ENCODE peak calls at places on chromosomes 3 and 15, in four cellular contexts. D is left lung, P is astrocyte, V is PC-9. U is an unnamed sample.
A peak's percentile ranks its signal among the peaks of the same experiment; 100 is the strongest.

GRCh38 chr3:148990211-148990610 is 1.1 kb upstream of the GYG1 start:
- DNase-seq in V (no peak), D (no peak), P (no peak), U (no peak)

GRCh38 chr3:191143224-191143623 is 55.8 kb upstream of the OSTN start:
- DNase-seq in P (no peak), V (no peak), D (no peak), U (no peak)

GRCh38 chr15:93708721-93709120 is 522.6 kb upstream of the MCTP2 start:
- DNase-seq in D (no peak), P (no peak), V (no peak), U (no peak)

GRCh38 chr15:28190391-28191174 is 91.5 kb upstream of the OCA2 start:
- DNase-seq in P (no peak), V (no peak), D (no peak), U (no peak)

GRCh38 chr3:117748131-117748530 is 1038.6 kb downstream of the TUSC7 start:
- DNase-seq in V (no peak), P (peak; percentile 47), D (no peak), U (no peak)

GRCh38 chr3:128322030-128323022 is 144.4 kb downstream of the DNAJB8 start:
- DNase-seq in P (peak; percentile 8), V (peak; percentile 42), D (peak; percentile 80), U (peak; percentile 7)

GRCh38 chr3:17140670-17141505 is 256.1 kb downstream of the PLCL2 start:
- DNase-seq in D (no peak), P (no peak), V (no peak), U (no peak)

GRCh38 chr3:64475037-64475436 is 212.8 kb downstream of the ADAMTS9 start:
- DNase-seq in P (no peak), V (no peak), D (no peak), U (no peak)

GRCh38 chr3:135165260-135165659 is 370.2 kb downstream of the EPHB1 start:
- DNase-seq in V (no peak), D (no peak), P (no peak), U (no peak)

DNA sequence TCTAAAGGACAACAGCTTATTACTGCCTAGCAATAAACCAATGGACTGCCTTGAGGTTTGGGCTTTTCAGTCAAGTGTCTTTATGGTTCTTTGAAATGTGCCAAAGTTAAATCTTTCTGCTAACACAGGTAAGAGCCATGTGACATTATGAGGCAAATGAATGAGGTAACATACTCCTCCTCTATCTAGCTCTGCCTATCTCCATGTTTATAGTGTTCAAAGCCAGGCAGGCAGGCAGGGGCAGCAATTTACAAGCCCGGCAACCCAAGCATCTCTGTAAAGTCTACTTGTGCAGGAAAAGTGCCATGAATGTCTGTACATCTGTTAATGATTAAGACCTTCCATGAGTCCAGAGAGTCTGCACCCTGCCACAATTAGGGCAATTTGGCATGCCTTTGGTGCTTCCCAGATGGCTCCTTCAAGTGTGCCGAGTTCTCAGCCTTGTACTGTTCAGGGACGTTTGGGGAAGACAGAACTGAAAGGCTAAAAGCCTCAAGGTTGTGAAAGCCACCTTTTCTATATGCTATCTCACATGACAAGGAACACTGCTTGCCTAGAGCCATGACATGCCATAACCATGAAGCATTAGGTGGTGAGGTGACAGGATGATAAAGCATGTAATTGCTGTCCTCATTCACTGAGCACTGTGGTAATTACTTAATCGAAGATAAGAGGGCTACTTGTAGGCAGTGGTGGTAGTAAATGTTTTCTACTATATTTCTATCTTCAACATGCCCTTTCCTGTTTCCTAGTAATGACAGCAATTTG is 41.4 kb upstream of the EIF1B start:
- DNase-seq in V (no peak), P (no peak), D (no peak), U (no peak)
- H3K27ac ChIP-seq in V (no peak overlapping the region), P (no peak overlapping the region), D (no peak overlapping the region), U (no peak overlapping the region)

GRCh38 chr3:43081796-43082195 is 24.1 kb downstream of the POMGNT2 start:
- DNase-seq in V (no peak), P (no peak), D (no peak), U (no peak)
- H3K4me1 ChIP-seq in V (peaks cover 2% of the 10 kb centered on the region), P (no peaks in the 10 kb centered on the region), D (no peaks in the 10 kb centered on the region), U (no peaks in the 10 kb centered on the region)

GRCh38 chr3:9401986-9402385 is 4.6 kb downstream of the SETD5 start:
- DNase-seq in P (no peak), D (no peak), V (no peak), U (no peak)
- H3K4me3 ChIP-seq in P (peak overlapping the region; percentile 21), D (no peak overlapping the region), V (peak overlapping the region; percentile 24), U (no peak overlapping the region)

DNA sequence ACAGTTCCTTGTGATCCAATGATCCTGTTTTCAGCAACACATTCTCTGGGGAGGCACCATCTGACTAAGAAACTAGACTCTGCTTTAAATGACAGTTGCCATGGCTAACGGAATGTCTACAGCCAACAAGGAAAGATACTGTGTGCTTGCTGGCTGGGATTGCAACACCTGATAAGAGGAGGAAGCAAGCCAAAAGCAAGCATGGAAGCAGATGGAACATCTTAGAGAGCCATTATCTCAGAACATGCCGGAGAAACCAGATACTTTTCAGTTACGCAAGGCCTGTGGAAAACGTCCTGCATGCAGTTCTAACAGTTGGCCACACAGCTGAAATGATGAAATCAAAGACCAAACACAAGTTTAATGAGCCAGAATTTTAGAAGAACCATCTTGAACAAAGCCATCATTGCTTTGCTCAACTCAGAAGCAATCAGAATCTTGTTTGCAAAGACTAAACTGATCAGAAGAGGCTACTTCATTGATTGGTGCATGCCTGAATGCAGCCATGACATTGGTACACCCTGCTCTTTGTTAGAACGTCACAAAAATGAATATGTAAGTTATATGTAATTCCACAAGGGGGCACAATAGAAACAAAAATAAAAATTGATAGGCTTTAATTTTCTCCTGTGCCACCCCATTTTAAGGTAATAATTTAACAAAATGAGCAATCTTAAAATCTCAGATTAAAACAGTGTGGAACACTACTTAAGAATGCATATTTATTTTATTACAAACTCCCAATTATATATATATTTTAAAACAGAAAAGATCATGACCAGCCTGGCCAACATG is 50.8 kb downstream of the GXYLT2 start:
- DNase-seq in D (no peak), V (peak; percentile 70), P (peak; percentile 98), U (no peak)
- H3K27ac ChIP-seq in D (peak overlapping the region; percentile 23), V (no peak overlapping the region), P (peak overlapping the region; percentile 42), U (peak overlapping the region; percentile 40)

DNA sequence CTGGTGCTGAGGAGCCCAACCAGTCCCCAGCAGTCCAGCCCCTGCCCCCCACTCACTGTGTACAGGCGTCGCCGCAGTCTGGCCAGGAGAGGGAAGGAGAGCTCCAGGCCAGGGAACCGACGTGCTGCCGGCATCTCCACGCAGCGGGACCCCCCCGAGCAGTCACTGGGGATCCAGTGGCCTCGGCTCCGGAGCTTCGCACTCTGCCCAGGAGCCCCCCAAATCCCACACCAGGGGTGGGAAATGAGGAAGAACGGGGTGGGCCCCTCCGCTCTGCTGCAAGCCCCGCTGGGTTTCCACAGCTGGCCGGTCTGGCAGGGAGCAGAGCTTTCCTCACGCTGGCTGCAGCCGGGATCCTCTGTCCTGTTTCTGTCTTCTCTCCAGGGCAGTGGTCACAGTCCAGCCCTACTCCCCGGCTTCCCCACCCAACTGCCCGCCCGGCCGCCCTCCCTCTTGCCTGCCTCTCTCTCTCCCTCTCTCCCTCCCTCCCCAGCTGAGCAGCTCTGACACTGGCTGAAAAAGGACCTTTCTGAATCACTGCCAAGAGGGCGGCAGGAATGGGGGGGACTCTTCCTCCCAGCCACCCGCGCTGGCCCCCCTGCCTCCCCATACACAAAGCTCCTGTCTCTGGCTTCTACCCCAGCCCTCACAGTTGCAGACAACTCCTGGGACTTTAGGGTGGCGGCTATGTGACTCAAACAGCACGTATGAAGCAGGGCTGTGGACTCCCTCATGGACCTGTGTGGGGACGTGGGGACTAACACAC is 15.8 kb downstream of the TNK2 start:
- DNase-seq in V (no peak), D (peak; percentile 79), P (peak; percentile 71), U (no peak)
- H3K4me1 ChIP-seq in V (peaks cover 26% of the 10 kb centered on the region), D (peaks cover 40% of the 10 kb centered on the region), P (peaks cover 47% of the 10 kb centered on the region), U (peaks cover 34% of the 10 kb centered on the region)

GRCh38 chr3:180808823-180809575 is 103.5 kb upstream of the FXR1 start:
- DNase-seq in D (no peak), V (no peak), P (no peak), U (no peak)

GRCh38 chr3:180802837-180803236 is 109.6 kb upstream of the FXR1 start:
- DNase-seq in V (no peak), P (peak; percentile 4), D (no peak), U (no peak)

GRCh38 chr3:180804871-180805430 is 107.5 kb upstream of the FXR1 start:
- DNase-seq in D (no peak), P (peak; percentile 54), V (no peak), U (no peak)
- H3K4me3 ChIP-seq in D (no peak overlapping the region), P (no peak overlapping the region), V (no peak overlapping the region), U (no peak overlapping the region)

GRCh38 chr3:150876866-150877265 is 28.4 kb downstream of the MINDY4B start:
- DNase-seq in D (no peak), P (no peak), V (no peak), U (no peak)

GRCh38 chr3:150878290-150878689 is 26.9 kb downstream of the MINDY4B start:
- DNase-seq in D (no peak), P (no peak), V (no peak), U (no peak)

GRCh38 chr3:150877303-150877702 is 27.9 kb downstream of the MINDY4B start:
- DNase-seq in P (no peak), D (no peak), V (no peak), U (no peak)

GRCh38 chr3:150875548-150875947 is 29.7 kb downstream of the MINDY4B start:
- DNase-seq in V (no peak), D (no peak), P (no peak), U (no peak)

GRCh38 chr3:150879141-150879540 is 26.1 kb downstream of the MINDY4B start:
- DNase-seq in V (no peak), D (no peak), P (no peak), U (no peak)
- H3K27ac ChIP-seq in V (no peak overlapping the region), D (no peak overlapping the region), P (no peak overlapping the region), U (no peak overlapping the region)